ENCODE peak calls at places on chromosome X, in six cellular contexts. Q, Y, F, X, P and A are unnamed samples.

GRCh38 chrX:153580700-153581386 is 18.1 kb downstream of the CCNQ start:
- DNase-seq in F (no peak), Q (no peak), X (no peak), P (peak), Y (no peak), A (no peak)

GRCh38 chrX:149036086-149036485 is 469.0 kb downstream of the IDS start:
- DNase-seq in Q (no peak), Y (no peak), F (no peak), P (peak), X (no peak), A (no peak)

GRCh38 chrX:17170973-17171372 is 204.0 kb upstream of the NHS start:
- DNase-seq in X (no peak), P (no peak), Y (no peak), Q (no peak), F (peak), A (no peak)

GRCh38 chrX:13855689-13856425 is 39.0 kb upstream of the GPM6B start:
- DNase-seq in P (no peak), Y (no peak), Q (peak), F (no peak), X (peak), A (no peak)

GRCh38 chrX:126165721-126166401 is at the start of gene DCAF12L2:
- DNase-seq in P (peak), F (peak), Q (no peak), Y (peak), X (no peak), A (peak)

GRCh38 chrX:65528705-65529340 is 5.8 kb downstream of the LAS1L start:
- DNase-seq in F (peak), P (peak), X (peak), Y (peak), Q (peak), A (peak)

GRCh38 chrX:136488706-136489105 is 959 bp downstream of the BRS3 start:
- DNase-seq in Q (no peak), X (no peak), Y (no peak), F (no peak), P (no peak), A (peak)

GRCh38 chrX:123917069-123917468 is 44.4 kb upstream of the STAG2 start:
- DNase-seq in Q (no peak), F (no peak), X (peak), P (no peak), Y (no peak), A (peak)

GRCh38 chrX:56759736-56760409 is 30.8 kb downstream of the NBDY start:
- DNase-seq in F (no peak), X (no peak), P (no peak), Y (no peak), Q (no peak), A (no peak)

GRCh38 chrX:15737188-15737956 is 698 bp upstream of the CA5B start:
- DNase-seq in P (no peak), X (no peak), F (no peak), Y (peak), Q (peak), A (peak)
- H3K4me3 ChIP-seq in P (peak), X (peak), F (no peak), Y (peak), Q (peak), A (peak)

GRCh38 chrX:19514791-19515614 is at the start of gene MAP3K15:
- DNase-seq in Q (no peak), P (peak), Y (peak), F (no peak), X (no peak), A (peak)
- H3K4me3 ChIP-seq in Q (no peak), P (peak), Y (no peak), F (no peak), X (peak), A (no peak)

GRCh38 chrX:150781711-150782110 is 88.5 kb downstream of the MTMR1 start:
- DNase-seq in P (no peak), Y (no peak), X (no peak), F (no peak), Q (no peak), A (no peak)

GRCh38 chrX:150775569-150776350 is 82.6 kb downstream of the MTMR1 start:
- DNase-seq in P (no peak), X (no peak), F (no peak), Y (no peak), Q (no peak), A (no peak)

GRCh38 chrX:150777328-150777992 is 84.3 kb downstream of the MTMR1 start:
- DNase-seq in F (no peak), X (no peak), P (no peak), Y (no peak), Q (no peak), A (no peak)

GRCh38 chrX:150774798-150775568 is 81.8 kb downstream of the MTMR1 start:
- DNase-seq in Q (no peak), P (no peak), F (no peak), Y (no peak), X (no peak), A (no peak)

GRCh38 chrX:150779367-150779766 is 86.2 kb downstream of the MTMR1 start:
- DNase-seq in P (no peak), X (no peak), Q (no peak), Y (no peak), F (no peak), A (no peak)
- H3K4me3 ChIP-seq in P (no peak), X (no peak), Q (no peak), Y (no peak), F (no peak), A (no peak)

DNA sequence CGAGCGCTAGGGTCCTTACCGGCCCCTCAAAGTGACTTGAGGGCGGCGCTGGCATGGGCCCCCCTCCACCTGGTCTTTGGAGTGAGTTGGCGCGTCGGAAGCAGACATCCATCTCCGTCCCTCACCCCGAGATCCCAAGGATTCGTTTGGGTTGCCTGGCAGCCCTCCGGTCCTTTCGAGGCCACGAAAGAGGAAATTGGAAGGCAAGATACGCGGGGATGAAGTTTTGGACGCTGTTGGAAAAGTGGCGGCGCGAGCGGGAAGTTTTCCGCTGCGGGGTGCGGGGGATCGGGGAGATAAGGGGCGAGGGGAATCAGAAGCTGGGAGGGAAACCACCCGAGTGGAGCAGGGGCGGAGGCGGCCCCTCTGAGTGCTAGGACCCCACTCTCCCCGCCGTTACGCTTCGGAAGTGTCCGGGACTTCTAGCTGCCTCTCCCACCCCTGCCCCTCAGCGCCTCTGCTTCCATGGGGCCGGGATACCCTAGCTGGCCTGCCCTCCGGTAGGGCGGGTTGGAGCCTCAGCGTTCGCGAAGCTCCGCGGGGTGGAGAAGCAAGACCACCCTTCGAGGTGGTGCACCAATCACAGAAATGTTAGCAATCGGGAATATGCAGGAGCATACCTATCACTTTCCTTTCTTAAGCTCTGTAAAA is 57.8 kb downstream of the FRMPD3 start:
- DNase-seq in X (no peak), Q (no peak), F (no peak), P (no peak), Y (no peak), A (no peak)
- H3K4me3 ChIP-seq in X (no peak), Q (no peak), F (no peak), P (no peak), Y (no peak), A (no peak)

GRCh38 chrX:44260609-44261008 is 82.9 kb downstream of the EFHC2 start:
- DNase-seq in X (no peak), F (no peak), Y (no peak), Q (no peak), P (no peak), A (no peak)

GRCh38 chrX:44265559-44265958 is 77.9 kb downstream of the EFHC2 start:
- DNase-seq in Y (no peak), F (no peak), X (no peak), Q (no peak), P (no peak), A (no peak)

GRCh38 chrX:44267116-44267515 is 76.4 kb downstream of the EFHC2 start:
- DNase-seq in F (no peak), Q (no peak), P (peak), X (peak), Y (peak), A (no peak)

GRCh38 chrX:44264936-44265335 is 78.5 kb downstream of the EFHC2 start:
- DNase-seq in F (no peak), Q (no peak), Y (no peak), P (no peak), X (no peak), A (no peak)

DNA sequence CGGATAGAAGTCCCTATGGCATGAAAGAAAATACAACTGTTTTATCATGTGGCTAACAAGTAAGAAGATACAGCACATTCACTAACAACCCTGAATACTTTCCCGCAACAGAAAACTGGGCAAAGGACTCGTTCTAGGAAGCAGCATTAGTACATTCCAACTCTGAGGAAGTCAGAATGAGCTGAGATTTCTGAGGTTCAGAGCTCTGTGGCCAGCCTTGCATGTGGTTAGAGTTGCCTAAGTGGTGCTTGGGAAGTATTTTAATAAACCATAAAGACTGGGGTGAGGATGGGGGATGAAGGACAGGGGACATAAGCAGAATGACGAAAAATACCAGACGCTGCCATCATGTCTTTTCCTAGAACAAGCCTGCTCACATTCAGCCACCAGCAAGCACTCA is 82.2 kb downstream of the EFHC2 start:
- DNase-seq in P (no peak), F (no peak), X (no peak), Q (no peak), Y (no peak), A (no peak)
- H3K4me3 ChIP-seq in P (no peak), F (no peak), X (no peak), Q (no peak), Y (no peak), A (no peak)